ENCODE peak calls at places on chromosomes 16 and 17, in nine cellular contexts. Q is NCI-H2081; U is A673; W is iris pigment epithelial cell; E is activated CD4-positive, alpha-beta T cell treated with anti-CD3 and anti-CD28 coated beads, Interleukin-2, amount 50 U/mL, for 48 hours; H is skeletal muscle cell; V is T-helper 9 cell; Z is NCI-H82; J is central memory CD8-positive, alpha-beta T cell. R is an unnamed sample.

GRCh38 chr17:72171703-72172670 is 51.2 kb downstream of the SOX9 start:
- DNase-seq in Z (no peak), W (no peak), V (no peak), J (no peak), Q (no peak), E (no peak), U (no peak), H (no peak), R (no peak)

GRCh38 chr17:9294661-9295210 is 273.4 kb downstream of the NTN1 start:
- DNase-seq in V (no peak), Q (no peak), E (no peak), H (no peak), U (no peak), J (no peak), Z (no peak), W (no peak), R (no peak)

GRCh38 chr17:5540321-5540720 is 44.0 kb downstream of the NLRP1 start:
- DNase-seq in J (no peak), Z (no peak), U (no peak), W (no peak), V (no peak), E (no peak), Q (no peak), H (no peak), R (no peak)

GRCh38 chr16:86227801-86228200 is 282.5 kb upstream of the FOXF1 start:
- DNase-seq in H (no peak), E (no peak), J (no peak), Z (no peak), Q (no peak), V (no peak), U (no peak), W (peak), R (no peak)

GRCh38 chr17:4858068-4858879 is 25.1 kb downstream of the MINK1 start:
- DNase-seq in Q (no peak), J (no peak), H (no peak), Z (peak), V (no peak), E (no peak), U (no peak), W (no peak), R (no peak)

GRCh38 chr17:76772842-76773521 is 35.1 kb downstream of the MFSD11 start:
- DNase-seq in H (peak), W (peak), Z (peak), U (peak), E (peak), V (peak), J (peak), Q (no peak), R (peak)

GRCh38 chr16:72083778-72084404 is 9.5 kb downstream of the TXNL4B start:
- DNase-seq in Q (no peak), E (no peak), V (no peak), W (no peak), J (no peak), Z (no peak), H (no peak), U (no peak), R (no peak)

GRCh38 chr17:66338937-66339336 is 36.5 kb downstream of the PRKCA start:
- DNase-seq in W (no peak), V (no peak), Q (no peak), H (no peak), Z (no peak), E (no peak), J (no peak), U (no peak), R (no peak)

GRCh38 chr17:76467366-76467765 is at the start of gene AANAT:
- DNase-seq in J (no peak), H (no peak), W (no peak), V (no peak), Q (no peak), E (no peak), Z (peak), U (peak), R (no peak)

GRCh38 chr17:50101346-50102163 is 6.4 kb downstream of the PDK2 start:
- DNase-seq in U (no peak), J (no peak), W (no peak), V (no peak), Q (no peak), Z (no peak), H (no peak), E (no peak), R (no peak)

GRCh38 chr17:56291226-56291805 is 138.0 kb downstream of the ANKFN1 start:
- DNase-seq in Q (no peak), V (no peak), U (no peak), J (no peak), W (no peak), H (no peak), Z (no peak), E (no peak), R (no peak)

GRCh38 chr16:75252946-75253911 is 1.8 kb upstream of the BCAR1 start:
- DNase-seq in W (peak), V (no peak), U (peak), Z (no peak), E (no peak), J (no peak), H (no peak), Q (no peak), R (no peak)

GRCh38 chr17:27481327-27481726 is 25.1 kb downstream of the KSR1 start:
- DNase-seq in E (peak), U (no peak), V (peak), J (peak), H (no peak), W (no peak), Z (no peak), Q (no peak), R (peak)

GRCh38 chr16:80296034-80296433 is 244.8 kb upstream of the DYNLRB2 start:
- DNase-seq in Q (no peak), W (no peak), Z (no peak), E (no peak), U (no peak), H (no peak), V (no peak), J (no peak), R (no peak)

GRCh38 chr16:68264128-68265077 is at the start of gene SLC7A6:
- DNase-seq in E (peak), W (peak), J (peak), H (no peak), U (peak), Q (peak), V (peak), Z (peak), R (peak)

GRCh38 chr17:70968302-70968701 is 799.0 kb downstream of the KCNJ2 start:
- DNase-seq in H (no peak), W (peak), E (no peak), J (no peak), Q (no peak), V (no peak), U (no peak), Z (no peak), R (no peak)

GRCh38 chr16:29678691-29679267 is at the start of gene QPRT:
- DNase-seq in U (peak), E (no peak), W (peak), H (peak), V (no peak), Q (no peak), J (no peak), Z (peak), R (no peak)

GRCh38 chr16:49604602-49605001 is 231.0 kb downstream of the C16orf78 start:
- DNase-seq in H (no peak), E (no peak), J (no peak), Q (no peak), W (no peak), Z (no peak), U (no peak), V (no peak), R (no peak)

GRCh38 chr16:10031473-10031872 is 150.8 kb downstream of the GRIN2A start:
- DNase-seq in E (no peak), W (no peak), V (no peak), H (no peak), Q (no peak), J (no peak), Z (peak), U (no peak), R (no peak)

GRCh38 chr17:48497103-48497502 is 33.7 kb downstream of the HOXB1 start:
- DNase-seq in J (no peak), H (no peak), W (peak), Z (peak), Q (no peak), E (no peak), U (no peak), V (no peak), R (no peak)

GRCh38 chr16:1792836-1793577 is 498 bp downstream of the IGFALS start:
- DNase-seq in Z (no peak), U (no peak), J (no peak), H (no peak), Q (no peak), E (no peak), W (no peak), V (no peak), R (no peak)

GRCh38 chr17:68101992-68102758 is 66.6 kb downstream of the KPNA2 start:
- DNase-seq in J (no peak), W (no peak), U (no peak), V (peak), Q (peak), Z (peak), H (no peak), E (peak), R (no peak)

GRCh38 chr16:56637814-56638750 is at the start of gene MT1A:
- DNase-seq in V (no peak), Z (no peak), J (no peak), Q (no peak), H (no peak), W (peak), U (no peak), E (peak), R (no peak)

GRCh38 chr17:63973930-63974593 is 1.3 kb upstream of the SCN4A start:
- DNase-seq in E (no peak), W (no peak), Q (no peak), U (no peak), H (no peak), Z (no peak), J (no peak), V (no peak), R (no peak)

GRCh38 chr16:21033707-21034106 is 116.9 kb downstream of the DNAH3 start:
- DNase-seq in Q (no peak), E (no peak), W (no peak), J (no peak), Z (peak), U (peak), H (no peak), V (no peak), R (no peak)

GRCh38 chr16:51151951-51152663 is 1.0 kb upstream of the SALL1 start:
- DNase-seq in Q (peak), U (peak), E (no peak), Z (peak), J (no peak), H (peak), V (no peak), W (peak), R (no peak)

GRCh38 chr17:73256220-73256619 is 5.5 kb downstream of the CPSF4L start:
- DNase-seq in J (no peak), E (no peak), W (no peak), Z (no peak), U (no peak), V (no peak), Q (no peak), H (no peak), R (no peak)